ENCODE peak calls at places on chromosomes 6 and 20, in nine cellular contexts. X, R, N, L, Z, I, W, D and V are unnamed samples.

GRCh38 chr20:18190466-18191233 is 53.0 kb downstream of the KAT14 start:
- DNase-seq in I (no peak), L (no peak), N (no peak), X (no peak), D (no peak), Z (no peak), W (no peak), R (no peak), V (no peak)

GRCh38 chr20:32152421-32153155 is 43.1 kb downstream of the TM9SF4 start:
- DNase-seq in R (no peak), L (no peak), Z (no peak), W (no peak), X (no peak), I (no peak), D (no peak), N (no peak), V (no peak)

GRCh38 chr6:135181333-135182119 is 418 bp downstream of the MYB start:
- DNase-seq in Z (peak; percentile 33), R (no peak), D (no peak), I (peak; percentile 22), N (no peak), L (no peak), X (peak; percentile 15), W (no peak), V (peak; percentile 36)

GRCh38 chr6:26431258-26432162 is 8.8 kb upstream of the BTN3A3 start:
- DNase-seq in X (no peak), D (no peak), L (peak; percentile 67), N (no peak), Z (no peak), I (no peak), R (no peak), W (no peak), V (no peak)

GRCh38 chr6:157728183-157728881 is 94.7 kb upstream of the SNX9 start:
- DNase-seq in L (no peak), W (no peak), Z (no peak), X (no peak), R (no peak), N (no peak), I (no peak), D (no peak), V (no peak)

GRCh38 chr6:2560903-2561698 is 189.6 kb downstream of the MYLK4 start:
- DNase-seq in D (no peak), I (no peak), Z (no peak), X (no peak), W (peak; percentile 35), R (no peak), L (no peak), N (no peak), V (no peak)

GRCh38 chr6:5695260-5696245 is 311.2 kb downstream of the NRN1 start:
- DNase-seq in Z (no peak), N (no peak), X (no peak), R (no peak), I (peak; percentile 76), W (no peak), L (peak; percentile 32), D (no peak), V (no peak)

GRCh38 chr6:44512868-44513641 is 125.5 kb downstream of the CDC5L start:
- DNase-seq in X (no peak), L (peak; percentile 38), Z (no peak), R (no peak), D (no peak), N (no peak), W (peak; percentile 31), I (peak; percentile 35), V (no peak)

GRCh38 chr20:31719644-31720485 is 2.8 kb downstream of the BCL2L1 start:
- DNase-seq in N (no peak), W (peak; percentile 76), I (no peak), R (no peak), X (peak; percentile 40), D (peak; percentile 23), Z (no peak), L (no peak), V (peak; percentile 97)

GRCh38 chr6:142569676-142570075 is 267.9 kb downstream of the ADGRG6 start:
- DNase-seq in R (no peak), W (no peak), I (peak; percentile 22), N (no peak), Z (no peak), L (no peak), X (no peak), D (no peak), V (no peak)

GRCh38 chr6:23349521-23350147 is 776.4 kb upstream of the NRSN1 start:
- DNase-seq in W (no peak), X (peak; percentile 20), N (no peak), R (no peak), L (no peak), D (no peak), I (peak; percentile 90), Z (no peak), V (no peak)

GRCh38 chr6:126539022-126539421 is 199.1 kb downstream of the CENPW start:
- DNase-seq in I (peak; percentile 77), D (no peak), W (no peak), L (no peak), R (no peak), Z (no peak), X (peak; percentile 1), N (no peak), V (no peak)

GRCh38 chr6:37170273-37171140 is 555 bp downstream of the PIM1 start:
- DNase-seq in D (peak; percentile 58), I (no peak), R (peak; percentile 30), Z (peak; percentile 53), L (peak; percentile 47), X (peak; percentile 23), W (no peak), N (peak; percentile 63), V (peak; percentile 24)

GRCh38 chr6:167956983-167957492 is 40.4 kb upstream of the KIF25 start:
- DNase-seq in R (no peak), L (no peak), X (no peak), Z (no peak), N (no peak), D (no peak), I (no peak), W (no peak), V (no peak)

GRCh38 chr6:157585274-157586087 is 204.5 kb downstream of the ZDHHC14 start:
- DNase-seq in N (no peak), W (no peak), L (no peak), X (no peak), Z (no peak), R (no peak), I (no peak), D (no peak), V (no peak)

GRCh38 chr6:105184921-105185320 is 5.1 kb upstream of the POPDC3 start:
- DNase-seq in R (no peak), Z (no peak), D (no peak), I (peak; percentile 54), X (no peak), N (no peak), L (no peak), W (no peak), V (peak; percentile 41)

GRCh38 chr20:10172998-10173655 is 45.5 kb upstream of the SNAP25 start:
- DNase-seq in I (no peak), D (no peak), X (no peak), L (no peak), W (peak; percentile 64), N (no peak), Z (no peak), R (no peak), V (no peak)

GRCh38 chr20:48686238-48687096 is 141.3 kb downstream of the PREX1 start:
- DNase-seq in W (no peak), R (no peak), D (no peak), I (peak; percentile 18), L (peak; percentile 53), N (peak; percentile 62), X (peak; percentile 47), Z (no peak), V (peak; percentile 31)

GRCh38 chr6:54074109-54074508 is 37.1 kb upstream of the MLIP start:
- DNase-seq in D (no peak), X (no peak), R (no peak), L (no peak), W (peak; percentile 1), I (no peak), Z (no peak), N (no peak), V (no peak)

GRCh38 chr6:165985926-165986646 is 181.6 kb downstream of the TBXT start:
- DNase-seq in W (no peak), D (no peak), N (no peak), X (no peak), R (no peak), Z (no peak), L (no peak), I (no peak), V (no peak)

GRCh38 chr6:34462561-34462971 is 3.3 kb upstream of the PACSIN1 start:
- DNase-seq in R (no peak), L (no peak), Z (peak; percentile 72), I (no peak), N (peak; percentile 76), X (peak; percentile 75), W (no peak), D (no peak), V (peak; percentile 71)

GRCh38 chr6:56372621-56373020 is 125.2 kb upstream of the COL21A1 start:
- DNase-seq in L (no peak), X (no peak), W (no peak), D (no peak), I (no peak), N (no peak), R (no peak), Z (no peak), V (no peak)

GRCh38 chr6:43835872-43836419 is 65.9 kb downstream of the VEGFA start:
- DNase-seq in D (no peak), I (no peak), X (no peak), N (no peak), R (no peak), W (no peak), L (no peak), Z (no peak), V (no peak)

GRCh38 chr6:33375143-33375649 is 16.4 kb upstream of the KIFC1 start:
- DNase-seq in X (no peak), I (peak; percentile 75), D (no peak), L (peak; percentile 82), W (peak; percentile 64), Z (no peak), N (peak; percentile 60), R (no peak), V (no peak)

GRCh38 chr20:44861547-44862006 is 23.9 kb upstream of the YWHAB start:
- DNase-seq in W (peak; percentile 14), I (peak; percentile 53), D (no peak), X (peak; percentile 81), Z (no peak), N (peak; percentile 44), L (peak; percentile 88), R (no peak), V (no peak)

GRCh38 chr20:41800040-41800439 is 181.9 kb upstream of the CHD6 start:
- DNase-seq in Z (no peak), D (no peak), I (no peak), L (no peak), R (no peak), W (no peak), X (no peak), N (no peak), V (no peak)

GRCh38 chr6:85574932-85575598 is 18.6 kb downstream of the SNX14 start:
- DNase-seq in N (no peak), R (no peak), I (peak; percentile 67), D (no peak), X (no peak), Z (no peak), W (no peak), L (no peak), V (no peak)

GRCh38 chr6:101021504-101021903 is 140.4 kb upstream of the ASCC3 start:
- DNase-seq in X (no peak), R (no peak), L (no peak), W (no peak), N (no peak), I (no peak), Z (no peak), D (no peak), V (no peak)

GRCh38 chr6:9461161-9461560 is 953.7 kb downstream of the TFAP2A start:
- DNase-seq in W (no peak), L (no peak), I (no peak), R (no peak), X (no peak), D (no peak), N (no peak), Z (no peak), V (no peak)